ENCODE peak calls at places on chromosomes 12 and 14, in six cellular contexts. One of them, this sample, is unnamed.

GRCh38 chr14:69643430-69644200 is 32.2 kb downstream of the SUSD6 start:
- DNase-seq in foreskin fibroblast: peak
- DNase-seq in prostate gland: peak
- DNase-seq in fibroblast of villous mesenchyme: peak
- DNase-seq in testis: no peak
- DNase-seq in HTR-8/SVneo: no peak
- DNase-seq in this sample: no peak

GRCh38 chr12:47896633-47897032 is 8.2 kb downstream of the VDR start:
- DNase-seq in foreskin fibroblast: no peak
- DNase-seq in prostate gland: no peak
- DNase-seq in fibroblast of villous mesenchyme: no peak
- DNase-seq in testis: no peak
- DNase-seq in HTR-8/SVneo: no peak
- DNase-seq in this sample: no peak

GRCh38 chr14:78356406-78356805 is 186.2 kb downstream of the NRXN3 start:
- DNase-seq in foreskin fibroblast: no peak
- DNase-seq in prostate gland: no peak
- DNase-seq in fibroblast of villous mesenchyme: no peak
- DNase-seq in testis: no peak
- DNase-seq in HTR-8/SVneo: no peak
- DNase-seq in this sample: no peak

GRCh38 chr14:32576088-32576795 is 247.1 kb downstream of the AKAP6 start:
- DNase-seq in foreskin fibroblast: peak
- DNase-seq in prostate gland: peak
- DNase-seq in fibroblast of villous mesenchyme: peak
- DNase-seq in testis: peak
- DNase-seq in HTR-8/SVneo: peak
- DNase-seq in this sample: peak

GRCh38 chr12:98074286-98074685 is 441.1 kb upstream of the TMPO start:
- DNase-seq in foreskin fibroblast: no peak
- DNase-seq in prostate gland: no peak
- DNase-seq in fibroblast of villous mesenchyme: no peak
- DNase-seq in testis: no peak
- DNase-seq in HTR-8/SVneo: no peak
- DNase-seq in this sample: no peak

GRCh38 chr14:38127356-38127755 is 80.3 kb upstream of the SSTR1 start:
- DNase-seq in foreskin fibroblast: no peak
- DNase-seq in prostate gland: no peak
- DNase-seq in fibroblast of villous mesenchyme: no peak
- DNase-seq in testis: no peak
- DNase-seq in HTR-8/SVneo: no peak
- DNase-seq in this sample: no peak

GRCh38 chr12:92928431-92928961 is 599 bp downstream of the EEA1 start:
- DNase-seq in foreskin fibroblast: peak
- DNase-seq in prostate gland: peak
- DNase-seq in fibroblast of villous mesenchyme: no peak
- DNase-seq in testis: peak
- DNase-seq in HTR-8/SVneo: no peak
- DNase-seq in this sample: peak

GRCh38 chr14:61460853-61461611 is 139.7 kb downstream of the PRKCH start:
- DNase-seq in foreskin fibroblast: peak
- DNase-seq in prostate gland: no peak
- DNase-seq in fibroblast of villous mesenchyme: no peak
- DNase-seq in testis: peak
- DNase-seq in HTR-8/SVneo: no peak
- DNase-seq in this sample: peak

GRCh38 chr14:82230748-82231147 is 697.1 kb upstream of the SEL1L start:
- DNase-seq in foreskin fibroblast: no peak
- DNase-seq in prostate gland: no peak
- DNase-seq in fibroblast of villous mesenchyme: no peak
- DNase-seq in testis: no peak
- DNase-seq in HTR-8/SVneo: no peak
- DNase-seq in this sample: no peak

GRCh38 chr14:100149789-100150611 is 9.4 kb downstream of the DEGS2 start:
- DNase-seq in foreskin fibroblast: no peak
- DNase-seq in prostate gland: peak
- DNase-seq in fibroblast of villous mesenchyme: no peak
- DNase-seq in testis: peak
- DNase-seq in HTR-8/SVneo: no peak
- DNase-seq in this sample: no peak

GRCh38 chr12:44875954-44876553 is at the start of gene NELL2:
- DNase-seq in foreskin fibroblast: peak
- DNase-seq in prostate gland: peak
- DNase-seq in fibroblast of villous mesenchyme: no peak
- DNase-seq in testis: peak
- DNase-seq in HTR-8/SVneo: no peak
- DNase-seq in this sample: peak

GRCh38 chr12:41589878-41590277 is 401.8 kb downstream of the PDZRN4 start:
- DNase-seq in foreskin fibroblast: no peak
- DNase-seq in prostate gland: no peak
- DNase-seq in fibroblast of villous mesenchyme: no peak
- DNase-seq in testis: no peak
- DNase-seq in HTR-8/SVneo: no peak
- DNase-seq in this sample: no peak

GRCh38 chr12:61009167-61009566 is 1251.0 kb upstream of the USP15 start:
- DNase-seq in foreskin fibroblast: peak
- DNase-seq in prostate gland: no peak
- DNase-seq in fibroblast of villous mesenchyme: no peak
- DNase-seq in testis: no peak
- DNase-seq in HTR-8/SVneo: no peak
- DNase-seq in this sample: no peak

GRCh38 chr14:100736269-100737180 is 9.8 kb downstream of the DLK1 start:
- DNase-seq in foreskin fibroblast: no peak
- DNase-seq in prostate gland: no peak
- DNase-seq in fibroblast of villous mesenchyme: no peak
- DNase-seq in testis: no peak
- DNase-seq in HTR-8/SVneo: no peak
- DNase-seq in this sample: no peak

GRCh38 chr14:100576091-100577085 is 10.8 kb downstream of the BEGAIN start:
- DNase-seq in foreskin fibroblast: no peak
- DNase-seq in prostate gland: no peak
- DNase-seq in fibroblast of villous mesenchyme: no peak
- DNase-seq in testis: no peak
- DNase-seq in HTR-8/SVneo: no peak
- DNase-seq in this sample: no peak